ENCODE peak calls at places on chromosomes 16 and 17, in four cellular contexts. G is stimulated activated CD8-positive, alpha-beta memory T cell treated with anti-CD3 and anti-CD28 coated beads, Interleukin-7, amount 100 ng/mL, for 1 hour; Y is neural progenitor cell; L is fibroblast of the aortic adventitia. Q is an unnamed sample.

GRCh38 chr17:72387487-72387886 is 266.7 kb downstream of the SOX9 start:
- DNase-seq in L (peak), Y (no peak), G (no peak), Q (peak)

GRCh38 chr17:41563607-41564006 is 8.3 kb downstream of the KRT9 start:
- DNase-seq in G (no peak), L (no peak), Y (no peak), Q (no peak)

GRCh38 chr17:42363767-42364585 is 24.3 kb downstream of the STAT3 start:
- DNase-seq in G (no peak), L (peak), Y (no peak), Q (peak)

GRCh38 chr16:80602894-80603293 is 62.1 kb downstream of the DYNLRB2 start:
- DNase-seq in L (no peak), G (no peak), Y (no peak), Q (no peak)

GRCh38 chr17:28495626-28496025 is 10.5 kb upstream of the FOXN1 start:
- DNase-seq in G (no peak), Y (no peak), L (no peak), Q (no peak)

GRCh38 chr16:16161319-16161718 is 62.0 kb downstream of the ABCC6 start:
- DNase-seq in G (no peak), L (no peak), Y (no peak), Q (no peak)

GRCh38 chr16:56603589-56603988 is 4.8 kb upstream of the MT2A start:
- DNase-seq in Y (peak), G (no peak), L (peak), Q (peak)

GRCh38 chr17:15963670-15964110 is 18.8 kb downstream of the ADORA2B start:
- DNase-seq in L (peak), G (no peak), Y (no peak), Q (peak)

GRCh38 chr16:54063374-54063773 is 223.2 kb downstream of the IRX3 start:
- DNase-seq in L (no peak), G (no peak), Y (no peak), Q (no peak)

GRCh38 chr17:59963738-59964454 is 644 bp downstream of the RNFT1 start:
- DNase-seq in G (no peak), Y (peak), L (peak), Q (peak)

GRCh38 chr17:77802811-77803220 is 155.7 kb upstream of the TNRC6C start:
- DNase-seq in Y (peak), G (no peak), L (peak), Q (peak)

GRCh38 chr16:892536-893255 is 78.1 kb downstream of the LMF1 start:
- DNase-seq in G (no peak), Y (peak), L (no peak), Q (no peak)

GRCh38 chr16:88928405-88929375 is 48.3 kb downstream of the CBFA2T3 start:
- DNase-seq in G (no peak), L (no peak), Y (no peak), Q (no peak)

GRCh38 chr17:41710472-41711090 is 1.6 kb upstream of the GAST start:
- DNase-seq in Y (no peak), L (peak), G (no peak), Q (peak)

GRCh38 chr16:819336-819735 is 18.8 kb upstream of the GNG13 start:
- DNase-seq in L (no peak), G (no peak), Y (no peak), Q (no peak)

GRCh38 chr17:38617967-38618760 is 12.4 kb upstream of the SRCIN1 start:
- DNase-seq in Y (no peak), L (no peak), G (no peak), Q (no peak)

GRCh38 chr17:72185571-72185970 is 64.8 kb downstream of the SOX9 start:
- DNase-seq in G (no peak), Y (no peak), L (no peak), Q (no peak)

GRCh38 chr17:49035470-49036269 is 38.5 kb downstream of the IGF2BP1 start:
- DNase-seq in G (no peak), Y (peak), L (peak), Q (peak)

GRCh38 chr16:87570938-87571867 is 31.1 kb upstream of the JPH3 start:
- DNase-seq in L (peak), G (no peak), Y (peak), Q (peak)

GRCh38 chr17:27407916-27408846 is 48.1 kb upstream of the KSR1 start:
- DNase-seq in Y (peak), G (no peak), L (peak), Q (peak)

GRCh38 chr17:78358538-78359215 is 1.2 kb downstream of the SOCS3 start:
- DNase-seq in Y (peak), L (peak), G (no peak), Q (no peak)

GRCh38 chr16:2366660-2367309 is 26.3 kb upstream of the ABCA3 start:
- DNase-seq in Y (no peak), L (no peak), G (no peak), Q (no peak)

GRCh38 chr16:54430491-54431030 is 144.0 kb upstream of the IRX3 start:
- DNase-seq in G (no peak), Y (peak), L (peak), Q (no peak)

GRCh38 chr17:17940451-17940911 is 31.7 kb downstream of the TOM1L2 start:
- DNase-seq in G (no peak), L (peak), Y (no peak), Q (peak)

GRCh38 chr16:15542261-15542660 is 100.7 kb downstream of the MARF1 start:
- DNase-seq in G (no peak), L (no peak), Y (no peak), Q (no peak)

GRCh38 chr16:11133344-11133921 is 122.6 kb downstream of the SOCS1 start:
- DNase-seq in L (peak), Y (no peak), G (no peak), Q (peak)

GRCh38 chr16:86628614-86629013 is 50.3 kb downstream of the FOXL1 start:
- DNase-seq in Y (no peak), L (no peak), G (no peak), Q (no peak)

GRCh38 chr16:13436641-13437423 is 483.1 kb upstream of the ERCC4 start:
- DNase-seq in Y (no peak), L (no peak), G (no peak), Q (peak)

GRCh38 chr16:78742501-78743283 is 643.2 kb downstream of the WWOX start:
- DNase-seq in G (peak), L (no peak), Y (no peak), Q (no peak)

GRCh38 chr16:23695756-23696155 is 17.1 kb downstream of the PLK1 start:
- DNase-seq in Y (no peak), L (no peak), G (no peak), Q (no peak)

GRCh38 chr17:51670899-51671298 is 410.6 kb downstream of the UTP18 start:
- DNase-seq in L (no peak), Y (no peak), G (no peak), Q (no peak)

GRCh38 chr16:1308036-1308976 is 1.1 kb upstream of the UBE2I start:
- DNase-seq in L (peak), Y (no peak), G (no peak), Q (peak)

GRCh38 chr16:80366023-80366422 is 174.8 kb upstream of the DYNLRB2 start:
- DNase-seq in Y (no peak), L (no peak), G (no peak), Q (peak)

GRCh38 chr17:9645858-9646555 is 690 bp downstream of the USP43 start:
- DNase-seq in L (no peak), G (no peak), Y (peak), Q (peak)

GRCh38 chr17:79765708-79766107 is 12.2 kb upstream of the CBX2 start:
- DNase-seq in Y (no peak), L (no peak), G (no peak), Q (no peak)